ENCODE peak calls at places on chromosomes 4 and X, in eight cellular contexts. H is tibial artery; G is Peyer's patch; F is HT1080; P is H9; N is Calu3; W is stimulated activated CD8-positive, alpha-beta memory T cell treated with anti-CD3 and anti-CD28 coated beads, Interleukin-4, amount 100 ng/mL, for 48 hours; D is nephron progenitor cell. C is an unnamed sample.

GRCh38 chr4:154490261-154490588 is 1.4 kb downstream of the DCHS2 start:
- DNase-seq in H (no peak), G (no peak), F (no peak), P (peak), N (no peak), W (no peak), D (peak), C (no peak)

GRCh38 chrX:107677501-107677901 is 49.2 kb downstream of the PRPS1 start:
- DNase-seq in H (peak), G (no peak), F (peak), P (no peak), N (no peak), W (no peak), D (no peak), C (no peak)

GRCh38 chr4:183681119-183681518 is 22.0 kb downstream of the TRAPPC11 start:
- DNase-seq in H (no peak), G (no peak), F (no peak), P (no peak), N (no peak), W (no peak), D (no peak), C (no peak)

GRCh38 chrX:119041175-119041574 is 31.6 kb upstream of the CT47C1 start:
- DNase-seq in H (peak), G (peak), F (peak), P (no peak), N (peak), W (no peak), D (no peak), C (no peak)

GRCh38 chrX:1450381-1451161 is 2.1 kb downstream of the ASMTL start:
- DNase-seq in H (peak), G (peak), F (no peak), P (peak), N (no peak), W (peak), D (no peak), C (no peak)

GRCh38 chr4:101020956-101021355 is 326.4 kb downstream of the PPP3CA start:
- DNase-seq in H (no peak), G (no peak), F (peak), P (no peak), N (no peak), W (no peak), D (no peak), C (no peak)

GRCh38 chr4:7933631-7934510 is 5.8 kb downstream of the AFAP1 start:
- DNase-seq in H (no peak), G (peak), F (no peak), P (no peak), N (no peak), W (no peak), D (no peak), C (no peak)

GRCh38 chr4:80295331-80295730 is 28.9 kb downstream of the FGF5 start:
- DNase-seq in H (no peak), G (no peak), F (no peak), P (no peak), N (no peak), W (no peak), D (peak), C (no peak)

GRCh38 chr4:32140636-32141035 is 1420.5 kb downstream of the PCDH7 start:
- DNase-seq in H (no peak), G (no peak), F (peak), P (no peak), N (no peak), W (no peak), D (no peak), C (no peak)

GRCh38 chr4:73308286-73308685 is 49.7 kb upstream of the ANKRD17 start:
- DNase-seq in H (no peak), G (no peak), F (peak), P (no peak), N (no peak), W (no peak), D (no peak), C (no peak)

GRCh38 chr4:3500634-3501101 is 31.6 kb downstream of the LRPAP1 start:
- DNase-seq in H (no peak), G (no peak), F (no peak), P (no peak), N (no peak), W (no peak), D (no peak), C (no peak)

GRCh38 chr4:6888506-6889071 is 21.0 kb upstream of the TBC1D14 start:
- DNase-seq in H (no peak), G (peak), F (no peak), P (no peak), N (no peak), W (peak), D (no peak), C (no peak)

GRCh38 chr4:89514811-89515210 is 207.2 kb upstream of the GPRIN3 start:
- DNase-seq in H (no peak), G (no peak), F (no peak), P (no peak), N (no peak), W (no peak), D (no peak), C (no peak)

GRCh38 chrX:154541896-154542722 is 4.5 kb downstream of the G6PD start:
- DNase-seq in H (peak), G (peak), F (peak), P (no peak), N (peak), W (peak), D (no peak), C (peak)

GRCh38 chr4:13238936-13239335 is 245.2 kb downstream of the RAB28 start:
- DNase-seq in H (no peak), G (no peak), F (no peak), P (no peak), N (no peak), W (no peak), D (no peak), C (no peak)

GRCh38 chrX:40205471-40205870 is 107.7 kb upstream of the BCOR start:
- DNase-seq in H (no peak), G (no peak), F (no peak), P (no peak), N (no peak), W (no peak), D (no peak), C (peak)

GRCh38 chr4:84870398-84871163 is 95.9 kb downstream of the WDFY3 start:
- DNase-seq in H (no peak), G (no peak), F (peak), P (peak), N (peak), W (no peak), D (no peak), C (no peak)

GRCh38 chr4:168598191-168598590 is 101.3 kb downstream of the PALLD start:
- DNase-seq in H (no peak), G (no peak), F (no peak), P (no peak), N (no peak), W (no peak), D (no peak), C (no peak)

GRCh38 chr4:57499786-57500185 is 389.6 kb upstream of the IGFBP7 start:
- DNase-seq in H (no peak), G (no peak), F (peak), P (no peak), N (no peak), W (no peak), D (no peak), C (no peak)

GRCh38 chrX:1417921-1418875 is 26.3 kb upstream of the SLC25A6 start:
- DNase-seq in H (peak), G (peak), F (no peak), P (no peak), N (no peak), W (no peak), D (no peak), C (no peak)

GRCh38 chr4:154622598-154622997 is 10.1 kb upstream of the FGG start:
- DNase-seq in H (no peak), G (peak), F (peak), P (no peak), N (peak), W (no peak), D (peak), C (no peak)

GRCh38 chrX:40054793-40055192 is 43.0 kb downstream of the BCOR start:
- DNase-seq in H (no peak), G (no peak), F (no peak), P (no peak), N (no peak), W (no peak), D (no peak), C (no peak)

GRCh38 chrX:71923516-71923915 is 12.9 kb downstream of the NHSL2 start:
- DNase-seq in H (peak), G (no peak), F (no peak), P (no peak), N (no peak), W (no peak), D (no peak), C (no peak)

C was measured in NCI-H1436.